ENCODE peak calls at places on chromosomes 13 and 19, in six cellular contexts. One of them, this sample, is unnamed.

GRCh38 chr13:28204690-28205443 is 66.5 kb downstream of the PAN3 start:
- ATAC-seq in upper lobe of left lung: no peak
- ATAC-seq in HepG2: no peak
- ATAC-seq in GM12878: peak; percentile 91
- ATAC-seq in K562: no peak
- ATAC-seq in A549: no peak
- ATAC-seq in this sample: no peak

GRCh38 chr13:41182231-41182630 is 12.1 kb downstream of the KBTBD7 start:
- ATAC-seq in K562: no peak
- ATAC-seq in HepG2: no peak
- ATAC-seq in upper lobe of left lung: no peak
- ATAC-seq in A549: no peak
- ATAC-seq in GM12878: no peak
- ATAC-seq in this sample: no peak

GRCh38 chr19:40232479-40232878 is 6.0 kb upstream of the CCNP start:
- ATAC-seq in K562: peak; percentile 88
- ATAC-seq in GM12878: no peak
- ATAC-seq in HepG2: peak; percentile 58
- ATAC-seq in A549: peak; percentile 11
- ATAC-seq in upper lobe of left lung: no peak
- ATAC-seq in this sample: no peak

GRCh38 chr19:48325265-48325910 is at the start of gene EMP3:
- ATAC-seq in A549: peak; percentile 65
- ATAC-seq in upper lobe of left lung: peak; percentile 73
- ATAC-seq in GM12878: peak; percentile 44
- ATAC-seq in HepG2: no peak
- ATAC-seq in K562: peak; percentile 69
- ATAC-seq in this sample: peak; percentile 67

GRCh38 chr19:6668696-6669095 is 1.3 kb downstream of the TNFSF14 start:
- ATAC-seq in A549: no peak
- ATAC-seq in upper lobe of left lung: no peak
- ATAC-seq in K562: no peak
- ATAC-seq in HepG2: no peak
- ATAC-seq in GM12878: peak; percentile 7
- ATAC-seq in this sample: no peak

GRCh38 chr19:16589917-16590316 is 17.7 kb upstream of the SLC35E1 start:
- ATAC-seq in A549: no peak
- ATAC-seq in upper lobe of left lung: no peak
- ATAC-seq in HepG2: no peak
- ATAC-seq in K562: peak; percentile 6
- ATAC-seq in GM12878: no peak
- ATAC-seq in this sample: no peak

GRCh38 chr19:57103573-57104277 is 16.1 kb upstream of the USP29 start:
- ATAC-seq in GM12878: peak; percentile 67
- ATAC-seq in HepG2: peak; percentile 66
- ATAC-seq in A549: peak; percentile 55
- ATAC-seq in upper lobe of left lung: peak; percentile 85
- ATAC-seq in K562: peak; percentile 67
- ATAC-seq in this sample: peak; percentile 51

GRCh38 chr13:114174529-114174941 is 4.5 kb upstream of the CFAP97D2 start:
- ATAC-seq in HepG2: no peak
- ATAC-seq in A549: no peak
- ATAC-seq in upper lobe of left lung: no peak
- ATAC-seq in GM12878: no peak
- ATAC-seq in K562: no peak
- ATAC-seq in this sample: no peak

GRCh38 chr19:55285225-55285890 is 1.6 kb downstream of the BRSK1 start:
- ATAC-seq in A549: peak; percentile 3
- ATAC-seq in GM12878: no peak
- ATAC-seq in HepG2: peak; percentile 54
- ATAC-seq in K562: no peak
- ATAC-seq in upper lobe of left lung: no peak
- ATAC-seq in this sample: no peak

GRCh38 chr13:23621316-23621645 is 51.1 kb downstream of the TNFRSF19 start:
- ATAC-seq in upper lobe of left lung: peak; percentile 42
- ATAC-seq in A549: peak; percentile 91
- ATAC-seq in GM12878: peak; percentile 87
- ATAC-seq in HepG2: peak; percentile 66
- ATAC-seq in K562: no peak
- ATAC-seq in this sample: no peak

GRCh38 chr13:105035092-105035491 is 1500.4 kb downstream of the EFNB2 start:
- ATAC-seq in A549: no peak
- ATAC-seq in upper lobe of left lung: no peak
- ATAC-seq in K562: no peak
- ATAC-seq in GM12878: no peak
- ATAC-seq in HepG2: no peak
- ATAC-seq in this sample: no peak

GRCh38 chr13:23554000-23554399 is 16.2 kb upstream of the TNFRSF19 start:
- ATAC-seq in K562: no peak
- ATAC-seq in GM12878: no peak
- ATAC-seq in HepG2: no peak
- ATAC-seq in A549: no peak
- ATAC-seq in upper lobe of left lung: no peak
- ATAC-seq in this sample: no peak

GRCh38 chr13:27183561-27184147 is 12.0 kb upstream of the USP12 start:
- ATAC-seq in A549: peak; percentile 84
- ATAC-seq in K562: peak; percentile 12
- ATAC-seq in GM12878: no peak
- ATAC-seq in HepG2: peak; percentile 59
- ATAC-seq in upper lobe of left lung: peak; percentile 33
- ATAC-seq in this sample: no peak

GRCh38 chr13:50626031-50626643 is 217.4 kb downstream of the DLEU7 start:
- ATAC-seq in GM12878: no peak
- ATAC-seq in A549: no peak
- ATAC-seq in upper lobe of left lung: peak; percentile 70
- ATAC-seq in K562: peak; percentile 76
- ATAC-seq in HepG2: no peak
- ATAC-seq in this sample: no peak

GRCh38 chr13:109569938-109570711 is 216.3 kb downstream of the IRS2 start:
- ATAC-seq in HepG2: no peak
- ATAC-seq in A549: no peak
- ATAC-seq in upper lobe of left lung: no peak
- ATAC-seq in K562: no peak
- ATAC-seq in GM12878: peak; percentile 90
- ATAC-seq in this sample: no peak

GRCh38 chr13:97316390-97316789 is 94.3 kb downstream of the MBNL2 start:
- ATAC-seq in upper lobe of left lung: peak; percentile 25
- ATAC-seq in HepG2: no peak
- ATAC-seq in GM12878: no peak
- ATAC-seq in A549: no peak
- ATAC-seq in K562: no peak
- ATAC-seq in this sample: no peak

DNA sequence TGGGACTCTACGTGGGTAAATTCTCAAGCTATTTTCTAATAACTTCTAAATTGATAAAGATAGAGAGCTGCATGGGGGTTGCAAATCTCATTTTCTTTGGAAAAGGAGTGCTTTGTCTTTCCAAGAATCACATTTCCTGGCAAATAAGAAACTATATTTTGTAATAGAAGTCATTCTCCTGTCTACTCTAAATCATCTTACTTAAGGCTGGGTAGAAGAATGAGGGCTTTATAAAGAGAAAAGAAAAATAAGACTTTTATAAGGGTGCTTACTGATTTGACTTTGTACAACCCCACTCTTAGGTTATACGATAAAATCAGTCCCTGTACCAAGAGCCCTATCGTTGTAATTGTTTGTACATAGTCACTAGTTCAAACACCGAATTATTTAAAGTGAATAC is 14.9 kb downstream of the ITGBL1 start:
- ATAC-seq in HepG2: no peak
- ATAC-seq in A549: no peak
- ATAC-seq in K562: no peak
- ATAC-seq in GM12878: no peak
- ATAC-seq in upper lobe of left lung: no peak
- ATAC-seq in this sample: no peak
- TF ChIP-seq EP300 in HepG2: no peak
- TF ChIP-seq EP300 in A549: no peak
- TF ChIP-seq EP300 in K562: no peak
- TF ChIP-seq EP300 in GM12878: no peak
- TF ChIP-seq EP300 in upper lobe of left lung: no peak
- TF ChIP-seq EP300 in this sample: no peak

GRCh38 chr19:18204394-18205179 is 745 bp upstream of the RAB3A start:
- ATAC-seq in upper lobe of left lung: peak; percentile 1
- ATAC-seq in K562: peak; percentile 43
- ATAC-seq in HepG2: peak; percentile 14
- ATAC-seq in A549: peak; percentile 35
- ATAC-seq in GM12878: peak; percentile 7
- ATAC-seq in this sample: peak; percentile 38
- TF ChIP-seq POLR2A in upper lobe of left lung: no peak
- TF ChIP-seq POLR2A in K562: peak; percentile 53
- TF ChIP-seq POLR2A in HepG2: no peak
- TF ChIP-seq POLR2A in A549: no peak
- TF ChIP-seq POLR2A in GM12878: no peak
- TF ChIP-seq POLR2A in this sample: no peak

GRCh38 chr19:23823952-23824389 is 65.3 kb upstream of the ZNF681 start:
- ATAC-seq in K562: peak; percentile 83
- ATAC-seq in HepG2: no peak
- ATAC-seq in A549: no peak
- ATAC-seq in upper lobe of left lung: no peak
- ATAC-seq in GM12878: no peak
- ATAC-seq in this sample: no peak
- H3K9me3 ChIP-seq in K562: peaks cover 10% of the 10 kb centered on the region
- H3K9me3 ChIP-seq in HepG2: peaks cover 74% of the 10 kb centered on the region
- H3K9me3 ChIP-seq in A549: peaks cover 48% of the 10 kb centered on the region
- H3K9me3 ChIP-seq in upper lobe of left lung: peaks cover 26% of the 10 kb centered on the region
- H3K9me3 ChIP-seq in GM12878: peaks cover 11% of the 10 kb centered on the region
- H3K9me3 ChIP-seq in this sample: peaks cover 34% of the 10 kb centered on the region

DNA sequence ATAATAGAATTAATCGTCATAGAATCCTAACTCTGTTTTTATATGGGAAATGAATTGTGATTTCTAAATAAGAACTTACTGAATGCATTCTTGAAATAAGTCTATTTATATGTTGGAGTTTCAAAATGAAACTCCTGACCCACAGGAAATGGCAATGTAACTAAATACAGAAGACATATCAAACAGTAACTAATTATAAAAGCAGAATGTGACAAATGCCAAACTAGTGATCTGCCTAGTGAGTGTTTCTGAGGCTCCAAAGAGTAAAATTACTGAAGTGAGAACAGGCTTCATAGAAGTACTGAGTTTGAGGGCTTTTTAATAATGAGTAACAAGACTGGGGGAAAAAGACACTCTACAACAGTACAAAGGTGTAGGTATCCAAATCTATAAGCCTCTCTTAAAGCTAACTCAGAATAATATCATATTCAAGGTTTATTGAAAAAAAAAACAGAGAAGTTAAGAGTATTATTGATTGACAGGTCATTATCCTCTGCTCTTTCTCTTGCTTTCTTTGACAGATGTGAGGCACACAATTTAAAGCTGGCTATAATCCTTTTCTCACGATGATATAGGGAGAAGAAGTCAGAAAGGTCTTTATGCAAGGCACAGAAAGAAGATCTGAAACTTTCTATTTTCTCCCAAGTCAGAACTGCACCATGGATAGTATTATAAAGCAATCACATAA is 17.4 kb upstream of the ATXN8OS start:
- ATAC-seq in upper lobe of left lung: no peak
- ATAC-seq in K562: no peak
- ATAC-seq in GM12878: peak; percentile 61
- ATAC-seq in HepG2: no peak
- ATAC-seq in A549: no peak
- ATAC-seq in this sample: no peak
- TF ChIP-seq EP300 in upper lobe of left lung: no peak
- TF ChIP-seq EP300 in K562: no peak
- TF ChIP-seq EP300 in GM12878: no peak
- TF ChIP-seq EP300 in HepG2: no peak
- TF ChIP-seq EP300 in A549: no peak
- TF ChIP-seq EP300 in this sample: no peak

DNA sequence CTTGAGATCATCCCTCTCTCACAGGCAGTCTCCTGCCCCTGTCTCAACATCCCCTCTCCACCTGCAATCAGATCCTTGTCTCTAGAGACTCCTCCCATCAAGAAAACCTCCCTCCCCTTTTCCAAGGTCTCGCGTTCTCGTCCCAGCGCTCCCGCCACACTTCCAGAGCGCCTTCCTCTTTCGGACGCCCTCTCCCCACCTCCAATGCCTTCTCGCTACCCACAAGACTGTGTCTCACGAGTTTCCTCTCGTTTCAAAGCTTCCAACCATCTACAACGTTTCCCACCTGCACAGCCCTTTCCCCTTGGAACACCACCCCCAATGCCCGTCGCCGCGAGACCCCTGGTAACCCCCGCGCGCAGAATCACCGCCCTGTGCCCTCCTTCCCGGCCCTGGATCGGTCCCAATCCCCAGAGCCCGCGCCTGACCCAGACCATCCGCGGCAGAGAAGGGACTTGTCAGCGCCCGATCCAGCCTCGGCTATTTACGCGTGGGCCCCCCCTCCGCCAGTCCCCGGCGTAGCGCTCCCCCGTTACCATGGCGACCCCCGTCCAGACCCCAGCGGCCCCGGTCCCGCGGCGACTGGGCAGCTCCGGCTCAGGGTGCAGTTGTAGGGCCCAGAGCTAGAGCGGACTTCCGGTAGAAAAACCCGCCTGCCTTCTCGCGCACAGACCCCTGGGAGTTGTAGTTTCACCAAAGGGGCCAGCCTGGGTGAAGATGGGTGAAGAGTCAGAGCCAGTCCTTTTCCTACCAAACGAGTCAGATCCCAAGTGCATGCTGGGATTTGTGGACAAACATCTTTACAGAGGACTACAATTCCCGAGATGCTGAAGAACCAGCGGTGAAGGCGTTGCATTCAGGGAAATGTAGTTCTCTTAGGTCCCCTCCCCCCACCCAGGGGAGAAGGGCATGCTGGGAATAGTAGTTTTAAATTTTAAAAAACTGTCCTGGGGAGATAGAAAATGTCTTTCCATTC is at the start of gene AP2S1:
- ATAC-seq in HepG2: peak; percentile 94
- ATAC-seq in upper lobe of left lung: peak; percentile 97
- ATAC-seq in A549: peak; percentile 98
- ATAC-seq in K562: peak; percentile 95
- ATAC-seq in GM12878: peak; percentile 99
- ATAC-seq in this sample: peak; percentile 96
- TF ChIP-seq POLR2A in HepG2: peak; percentile 77
- TF ChIP-seq POLR2A in upper lobe of left lung: peak; percentile 69
- TF ChIP-seq POLR2A in A549: peak; percentile 79
- TF ChIP-seq POLR2A in K562: peak; percentile 82
- TF ChIP-seq POLR2A in GM12878: peak; percentile 93
- TF ChIP-seq POLR2A in this sample: peak; percentile 61

DNA sequence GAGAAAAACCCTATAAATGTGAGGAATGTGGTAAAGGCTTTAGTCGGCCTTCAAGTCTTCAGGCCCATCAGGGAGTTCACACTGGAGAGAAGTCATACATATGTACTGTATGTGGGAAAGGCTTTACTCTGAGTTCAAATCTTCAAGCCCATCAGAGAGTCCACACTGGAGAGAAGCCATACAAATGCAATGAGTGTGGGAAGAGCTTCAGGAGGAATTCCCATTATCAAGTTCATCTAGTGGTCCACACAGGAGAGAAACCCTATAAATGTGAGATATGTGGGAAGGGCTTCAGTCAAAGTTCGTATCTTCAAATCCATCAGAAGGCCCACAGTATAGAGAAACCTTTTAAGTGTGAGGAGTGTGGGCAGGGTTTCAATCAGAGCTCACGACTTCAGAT is 11.7 kb downstream of the ZNF226 start:
- ATAC-seq in HepG2: no peak
- ATAC-seq in A549: no peak
- ATAC-seq in upper lobe of left lung: no peak
- ATAC-seq in GM12878: no peak
- ATAC-seq in K562: no peak
- ATAC-seq in this sample: no peak
- H3K9me3 ChIP-seq in HepG2: peaks cover 21% of the 10 kb centered on the region
- H3K9me3 ChIP-seq in A549: peaks cover 100% of the 10 kb centered on the region
- H3K9me3 ChIP-seq in upper lobe of left lung: peaks cover 79% of the 10 kb centered on the region
- H3K9me3 ChIP-seq in GM12878: peaks cover 22% of the 10 kb centered on the region
- H3K9me3 ChIP-seq in K562: peaks cover 18% of the 10 kb centered on the region
- H3K9me3 ChIP-seq in this sample: peaks cover 19% of the 10 kb centered on the region

GRCh38 chr13:29583073-29583785 is 12.3 kb downstream of the SLC7A1 start:
- ATAC-seq in GM12878: no peak
- ATAC-seq in K562: peak; percentile 64
- ATAC-seq in upper lobe of left lung: no peak
- ATAC-seq in A549: peak; percentile 53
- ATAC-seq in HepG2: no peak
- ATAC-seq in this sample: no peak
- TF ChIP-seq EP300 in GM12878: no peak
- TF ChIP-seq EP300 in K562: no peak
- TF ChIP-seq EP300 in upper lobe of left lung: no peak
- TF ChIP-seq EP300 in A549: no peak
- TF ChIP-seq EP300 in HepG2: no peak
- TF ChIP-seq EP300 in this sample: no peak

This sample was measured in gastroesophageal sphincter.